ENCODE peak calls at places on chromosome 19, in four cellular contexts. Q, V, W and D are unnamed samples.
A peak's percentile ranks its signal among the peaks of the same experiment; 100 is the strongest.

GRCh38 chr19:3106509-3107141 is 12.5 kb downstream of the GNA11 start:
- DNase-seq in Q (no peak), V (no peak), W (no peak), D (no peak)

GRCh38 chr19:10417598-10418280 is 2.6 kb upstream of the PDE4A start:
- DNase-seq in Q (peak; percentile 26), V (no peak), W (peak; percentile 30), D (no peak)

GRCh38 chr19:52946322-52947310 is 16.1 kb downstream of the ZNF816 start:
- DNase-seq in Q (peak; percentile 78), V (no peak), W (peak; percentile 77), D (no peak)

GRCh38 chr19:29524201-29524911 is 1.4 kb upstream of the VSTM2B start:
- DNase-seq in Q (no peak), V (no peak), W (no peak), D (no peak)

GRCh38 chr19:2775556-2776430 is 7.3 kb downstream of the SGTA start:
- DNase-seq in Q (peak; percentile 35), V (peak; percentile 36), W (no peak), D (no peak)

GRCh38 chr19:46818812-46819211 is 30.4 kb upstream of the SLC1A5 start:
- DNase-seq in Q (no peak), V (peak; percentile 38), W (peak; percentile 19), D (peak; percentile 69)

GRCh38 chr19:17309962-17310461 is 649 bp downstream of the DDA1 start:
- DNase-seq in Q (no peak), V (no peak), W (no peak), D (no peak)

GRCh38 chr19:39111593-39112199 is 13.9 kb upstream of the PAK4 start:
- DNase-seq in Q (no peak), V (no peak), W (peak; percentile 59), D (peak; percentile 84)

GRCh38 chr19:41699968-41700323 is 8.5 kb upstream of the CEACAM5 start:
- DNase-seq in Q (no peak), V (no peak), W (no peak), D (no peak)

GRCh38 chr19:19527371-19527656 is 1.4 kb upstream of the YJEFN3 start:
- DNase-seq in Q (no peak), V (no peak), W (no peak), D (no peak)

GRCh38 chr19:4547303-4548237 is 7.7 kb upstream of the LRG1 start:
- DNase-seq in Q (peak; percentile 6), V (peak; percentile 14), W (peak; percentile 51), D (peak; percentile 59)

GRCh38 chr19:3656073-3656746 is 29.6 kb upstream of the CACTIN start:
- DNase-seq in Q (no peak), V (peak; percentile 37), W (peak; percentile 2), D (no peak)

GRCh38 chr19:33465371-33465770 is 56.2 kb downstream of the PEPD start:
- DNase-seq in Q (no peak), V (no peak), W (no peak), D (no peak)

GRCh38 chr19:44855606-44856005 is 9.5 kb downstream of the NECTIN2 start:
- DNase-seq in Q (no peak), V (no peak), W (no peak), D (no peak)

GRCh38 chr19:58196911-58197616 is 14.2 kb downstream of the ZNF274 start:
- DNase-seq in Q (no peak), V (peak; percentile 48), W (peak; percentile 28), D (no peak)

GRCh38 chr19:32404939-32405430 is 585 bp upstream of the DPY19L3 start:
- DNase-seq in Q (peak; percentile 58), V (peak; percentile 43), W (peak; percentile 19), D (no peak)

GRCh38 chr19:29571181-29571580 is 34.9 kb upstream of the POP4 start:
- DNase-seq in Q (no peak), V (no peak), W (no peak), D (no peak)

GRCh38 chr19:2412449-2412848 is 14.9 kb downstream of the TIMM13 start:
- DNase-seq in Q (no peak), V (no peak), W (no peak), D (no peak)

GRCh38 chr19:47495478-47496372 is 11.7 kb upstream of the KPTN start:
- DNase-seq in Q (no peak), V (no peak), W (no peak), D (no peak)

DNA sequence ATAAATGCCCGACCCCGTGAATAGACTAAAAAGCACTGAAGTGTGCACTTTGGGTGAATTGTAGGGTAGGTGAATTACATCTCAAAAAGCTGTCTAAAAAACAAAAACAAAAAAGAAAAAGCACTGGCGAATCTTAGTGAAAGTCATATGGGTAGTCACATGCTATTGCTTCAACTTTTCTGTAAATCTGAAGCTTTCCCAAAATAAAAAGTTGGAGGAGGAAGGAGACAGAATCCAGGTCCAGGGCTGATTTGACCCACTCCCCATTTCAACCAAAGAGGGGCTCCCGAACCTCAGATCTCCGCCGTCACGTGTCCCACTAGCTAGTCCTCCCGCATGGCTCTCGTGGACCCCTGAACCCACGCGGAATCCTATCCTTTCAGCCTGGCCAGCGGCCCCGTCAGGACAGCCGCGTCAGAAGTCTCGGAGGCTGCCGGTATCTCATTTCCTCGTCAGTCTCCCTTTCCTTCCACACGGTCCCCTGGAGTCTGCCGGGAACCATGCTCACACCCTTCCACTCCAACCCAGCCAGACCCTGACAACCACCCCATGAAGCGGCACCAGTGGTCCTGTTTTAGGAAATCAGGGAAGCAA is 6.1 kb downstream of the PPP1R12C start:
- DNase-seq in Q (no peak), V (no peak), W (no peak), D (no peak)
- H3K4me2 ChIP-seq in Q (no peak overlapping the region), V (no peak overlapping the region), W (no peak overlapping the region), D (no peak overlapping the region)

DNA sequence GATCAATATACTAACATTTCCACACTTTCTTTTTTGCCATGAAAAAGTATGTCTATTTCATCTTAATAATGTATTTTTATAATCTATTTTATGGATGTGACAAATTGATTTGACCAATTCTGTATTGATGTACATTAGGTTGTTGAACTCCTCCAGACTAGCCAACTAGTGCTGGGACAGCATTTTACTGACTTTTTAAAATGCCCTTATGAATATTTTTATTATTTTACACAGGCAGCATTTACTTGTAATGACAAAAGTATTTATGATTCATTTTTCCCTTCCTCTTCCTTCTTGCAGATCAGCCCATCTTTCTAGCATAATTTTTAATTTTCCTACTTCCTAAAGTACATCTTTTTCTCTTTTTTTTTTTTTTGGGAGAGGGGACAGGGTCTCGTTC is 918 bp upstream of the FUZ start:
- DNase-seq in Q (no peak), V (no peak), W (peak; percentile 42), D (no peak)
- H3K4me2 ChIP-seq in Q (peak overlapping the region; percentile 86), V (peak overlapping the region; percentile 70), W (peak overlapping the region; percentile 76), D (peak overlapping the region; percentile 88)

GRCh38 chr19:13505164-13505695 is 1.0 kb downstream of the CACNA1A start:
- DNase-seq in Q (no peak), V (no peak), W (no peak), D (no peak)
- H3K4me2 ChIP-seq in Q (no peak overlapping the region), V (no peak overlapping the region), W (no peak overlapping the region), D (no peak overlapping the region)

GRCh38 chr19:6773323-6773931 is 919 bp downstream of the VAV1 start:
- DNase-seq in Q (no peak), V (no peak), W (no peak), D (no peak)
- H3K4me2 ChIP-seq in Q (no peak overlapping the region), V (no peak overlapping the region), W (no peak overlapping the region), D (no peak overlapping the region)